ENCODE peak calls at places on chromosome 14, in five cellular contexts. W is stimulated activated CD8-positive, alpha-beta memory T cell treated with anti-CD3 and anti-CD28 coated beads, Interleukin-4, amount 100 ng/mL, for 24 hours; G is globus pallidus; V is A549; J is myocyte. H is an unnamed sample.

GRCh38 chr14:52078093-52078492 is 9.2 kb upstream of the NID2 start:
- DNase-seq in W (no peak), G (no peak), V (no peak), J (no peak), H (no peak)

GRCh38 chr14:70947739-70948138 is 40.5 kb downstream of the PCNX1 start:
- DNase-seq in W (no peak), G (no peak), V (no peak), J (no peak), H (no peak)

GRCh38 chr14:29930283-29930682 is 2.6 kb upstream of the PRKD1 start:
- DNase-seq in W (no peak), G (no peak), V (no peak), J (no peak), H (no peak)

GRCh38 chr14:38716871-38717270 is 386.2 kb downstream of the SEC23A start:
- DNase-seq in W (no peak), G (peak), V (no peak), J (peak), H (no peak)

GRCh38 chr14:59484611-59485174 is 376 bp downstream of the JKAMP start:
- DNase-seq in W (no peak), G (no peak), V (peak), J (no peak), H (no peak)

GRCh38 chr14:97527993-97528392 is 730.8 kb downstream of the VRK1 start:
- DNase-seq in W (no peak), G (no peak), V (no peak), J (no peak), H (no peak)

GRCh38 chr14:73996731-73997107 is 22.4 kb downstream of the ENTPD5 start:
- DNase-seq in W (no peak), G (no peak), V (no peak), J (no peak), H (no peak)

GRCh38 chr14:22190411-22191191 is 398.4 kb downstream of the DAD1 start:
- DNase-seq in W (no peak), G (no peak), V (no peak), J (no peak), H (no peak)

GRCh38 chr14:91417983-91418386 is 365 bp upstream of the CCDC88C start:
- DNase-seq in W (peak), G (no peak), V (peak), J (peak), H (no peak)

GRCh38 chr14:62251237-62251636 is 489.0 kb downstream of the SNAPC1 start:
- DNase-seq in W (no peak), G (no peak), V (no peak), J (no peak), H (no peak)

GRCh38 chr14:73273799-73274198 is 36.5 kb downstream of the PAPLN start:
- DNase-seq in W (no peak), G (no peak), V (no peak), J (no peak), H (no peak)

GRCh38 chr14:89661392-89661791 is 244.4 kb upstream of the FOXN3 start:
- DNase-seq in W (no peak), G (no peak), V (no peak), J (no peak), H (no peak)